ENCODE peak calls at places on chromosomes 3 and 15, in six cellular contexts. Z is WTC11, X is Panc1, W is epithelial cell of esophagus, A is bronchial epithelial cell, D is GM12865. Q is an unnamed sample.

GRCh38 chr3:59167756-59168155 is 117.9 kb upstream of the CFAP20DC start:
- DNase-seq in X (no peak), D (no peak), Z (no peak), A (no peak), W (no peak), Q (no peak)

GRCh38 chr3:59809750-59810444 is 760.1 kb upstream of the CFAP20DC start:
- DNase-seq in A (peak), X (no peak), Z (no peak), D (peak), W (peak), Q (no peak)

GRCh38 chr15:87591042-87591441 is 665.5 kb downstream of the NTRK3 start:
- DNase-seq in Z (no peak), W (no peak), X (no peak), D (no peak), A (no peak), Q (no peak)

GRCh38 chr3:157231071-157231470 is 71.1 kb upstream of the CCNL1 start:
- DNase-seq in A (no peak), D (no peak), Z (no peak), X (no peak), W (no peak), Q (peak)

GRCh38 chr3:145981057-145981456 is 179.9 kb downstream of the PLOD2 start:
- DNase-seq in D (no peak), W (peak), X (no peak), A (no peak), Z (no peak), Q (no peak)

GRCh38 chr3:123034996-123035395 is 7.4 kb upstream of the SEMA5B start:
- DNase-seq in A (no peak), D (no peak), Z (no peak), W (peak), X (no peak), Q (no peak)

GRCh38 chr15:70793694-70794093 is 30.3 kb upstream of the UACA start:
- DNase-seq in D (no peak), Z (no peak), X (no peak), A (no peak), W (no peak), Q (no peak)

GRCh38 chr15:48603123-48603500 is 42.4 kb downstream of the FBN1 start:
- DNase-seq in W (peak), Z (no peak), A (no peak), D (no peak), X (no peak), Q (no peak)

GRCh38 chr3:49611714-49612113 is 57.4 kb downstream of the BSN start:
- DNase-seq in X (no peak), D (no peak), W (no peak), Z (no peak), A (no peak), Q (no peak)

GRCh38 chr3:45915518-45916231 is 27.6 kb upstream of the CXCR6 start:
- DNase-seq in W (peak), X (no peak), Z (no peak), A (peak), D (peak), Q (peak)

GRCh38 chr3:40172560-40172959 is 136.9 kb upstream of the EIF1B start:
- DNase-seq in Z (no peak), X (no peak), D (no peak), W (no peak), A (no peak), Q (no peak)

GRCh38 chr3:63937661-63938651 is 25.8 kb upstream of the SCAANT1 start:
- DNase-seq in A (peak), W (peak), D (peak), Z (no peak), X (no peak), Q (no peak)

GRCh38 chr3:171561601-171562323 is 101.6 kb upstream of the TNIK start:
- DNase-seq in A (no peak), D (peak), W (no peak), X (no peak), Z (no peak), Q (no peak)

GRCh38 chr3:170306015-170306414 is 51.5 kb upstream of the SKIL start:
- DNase-seq in W (no peak), X (no peak), D (no peak), Z (no peak), A (no peak), Q (no peak)

GRCh38 chr3:99859855-99860254 is 42.2 kb downstream of the CMSS1 start:
- DNase-seq in W (peak), X (peak), Z (no peak), A (peak), D (no peak), Q (peak)

GRCh38 chr3:165210132-165210531 is 13.9 kb upstream of the SLITRK3 start:
- DNase-seq in X (no peak), Z (no peak), A (no peak), D (no peak), W (no peak), Q (no peak)

GRCh38 chr15:39426552-39427532 is 154.0 kb upstream of the THBS1 start:
- DNase-seq in X (no peak), Z (no peak), A (no peak), W (peak), D (peak), Q (no peak)

GRCh38 chr15:65558336-65558735 is 28.1 kb downstream of the HACD3 start:
- DNase-seq in A (no peak), X (no peak), W (no peak), Z (no peak), D (no peak), Q (no peak)

GRCh38 chr3:73955671-73956070 is 330.9 kb upstream of the PDZRN3 start:
- DNase-seq in W (no peak), D (no peak), A (no peak), Z (no peak), X (no peak), Q (no peak)

GRCh38 chr15:74872702-74873035 is 496 bp downstream of the SCAMP2 start:
- DNase-seq in D (no peak), A (no peak), Z (no peak), W (no peak), X (no peak), Q (no peak)

DNA sequence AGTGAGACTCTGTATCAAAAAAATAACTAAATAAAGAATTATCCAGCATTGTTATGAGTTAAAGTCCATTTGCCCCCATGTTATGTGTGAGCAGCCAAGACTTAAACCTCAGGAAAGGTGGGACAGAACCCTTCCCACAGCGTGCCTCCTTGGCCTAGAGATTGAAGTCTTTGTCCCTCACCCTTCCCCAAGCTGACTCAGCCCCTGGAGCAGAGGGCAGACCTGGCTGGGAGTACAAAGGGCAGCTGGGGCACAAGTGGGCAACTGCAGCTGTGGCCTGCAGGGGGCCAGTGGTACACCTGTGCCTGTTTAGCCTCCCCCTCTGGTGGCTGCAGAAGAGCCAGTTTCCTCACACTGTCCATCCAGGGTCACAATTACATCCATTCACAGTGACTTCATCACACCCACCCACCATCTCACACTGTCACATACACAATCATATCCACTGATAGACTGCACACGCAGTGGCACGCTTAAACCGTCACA is 940 bp upstream of the ACY1 start:
- DNase-seq in A (no peak), D (peak), W (peak), X (no peak), Z (peak), Q (no peak)
- TF ChIP-seq CTCF in A (peak), D (peak), W (peak), X (no peak), Z (peak), Q (peak)

GRCh38 chr3:139572847-139573672 is 33.5 kb upstream of the RBP1 start:
- DNase-seq in D (no peak), A (peak), X (no peak), Z (no peak), W (peak), Q (no peak)

GRCh38 chr3:139578783-139579182 is 39.2 kb upstream of the RBP1 start:
- DNase-seq in X (no peak), D (no peak), W (no peak), A (no peak), Z (no peak), Q (no peak)

GRCh38 chr3:139577899-139578298 is 38.4 kb upstream of the RBP1 start:
- DNase-seq in W (no peak), A (no peak), Z (no peak), X (no peak), D (no peak), Q (no peak)

GRCh38 chr3:139571744-139572143 is 32.2 kb upstream of the RBP1 start:
- DNase-seq in Z (no peak), W (no peak), D (no peak), A (no peak), X (no peak), Q (no peak)

GRCh38 chr3:139574026-139574947 is 34.7 kb upstream of the RBP1 start:
- DNase-seq in D (no peak), X (no peak), A (no peak), Z (no peak), W (no peak), Q (no peak)
- TF ChIP-seq CTCF in D (no peak), X (peak), A (no peak), Z (no peak), W (no peak), Q (no peak)

GRCh38 chr15:61623746-61624145 is 394.6 kb upstream of the RORA start:
- DNase-seq in A (no peak), X (no peak), Z (no peak), W (no peak), D (no peak), Q (no peak)

GRCh38 chr15:61624950-61625349 is 395.8 kb upstream of the RORA start:
- DNase-seq in A (no peak), W (no peak), D (no peak), X (no peak), Z (no peak), Q (no peak)

GRCh38 chr15:61621865-61622264 is 392.8 kb upstream of the RORA start:
- DNase-seq in D (no peak), A (no peak), X (no peak), Z (no peak), W (no peak), Q (no peak)

DNA sequence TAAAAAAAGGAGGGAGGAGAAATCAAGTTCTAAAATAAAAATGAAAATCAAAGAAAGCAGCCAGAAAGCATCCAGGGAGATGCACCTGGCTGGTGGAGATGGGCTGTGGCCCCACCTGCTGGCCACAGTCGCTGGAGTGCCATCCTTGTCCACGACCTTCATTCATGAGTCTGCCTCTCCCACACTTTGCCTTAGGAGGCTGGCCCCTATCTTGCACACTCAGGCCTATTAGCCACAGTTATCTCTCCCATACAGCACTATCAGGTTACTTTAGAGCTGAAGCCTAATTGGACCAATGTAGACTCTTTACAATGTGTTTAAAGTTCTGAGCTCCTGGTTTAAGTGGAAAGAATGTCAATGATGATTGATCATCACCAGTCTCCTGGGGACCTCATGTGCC is 392.0 kb upstream of the RORA start:
- DNase-seq in A (no peak), W (peak), D (peak), X (no peak), Z (peak), Q (no peak)
- TF ChIP-seq CTCF in A (peak), W (peak), D (peak), X (peak), Z (peak), Q (no peak)

DNA sequence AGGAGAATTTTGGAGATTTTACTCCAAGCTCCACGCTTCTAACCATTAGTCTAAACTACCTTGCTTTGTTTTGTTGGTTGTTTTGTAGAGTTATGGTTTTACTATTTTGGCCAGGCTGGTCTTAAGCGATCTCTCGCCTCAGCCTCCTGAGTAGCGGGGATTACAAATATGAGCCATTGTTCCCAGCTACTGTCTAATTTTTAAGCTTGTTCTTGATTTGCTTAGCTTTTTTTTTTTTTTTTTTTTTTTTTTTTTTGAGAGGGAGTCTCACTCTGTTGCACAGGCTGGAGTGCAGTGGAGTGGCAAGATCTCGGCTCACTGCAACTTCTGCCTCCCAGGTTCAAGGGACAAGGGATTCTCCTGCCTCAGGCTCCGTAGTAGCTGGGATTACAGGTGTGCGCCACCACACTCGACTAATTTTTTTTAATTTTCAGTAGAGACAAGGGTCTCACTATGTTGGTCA is 28.5 kb downstream of the EFCAB12 start:
- DNase-seq in A (peak), X (peak), W (no peak), D (peak), Z (no peak), Q (no peak)
- TF ChIP-seq CTCF in A (no peak), X (no peak), W (no peak), D (no peak), Z (no peak), Q (no peak)

DNA sequence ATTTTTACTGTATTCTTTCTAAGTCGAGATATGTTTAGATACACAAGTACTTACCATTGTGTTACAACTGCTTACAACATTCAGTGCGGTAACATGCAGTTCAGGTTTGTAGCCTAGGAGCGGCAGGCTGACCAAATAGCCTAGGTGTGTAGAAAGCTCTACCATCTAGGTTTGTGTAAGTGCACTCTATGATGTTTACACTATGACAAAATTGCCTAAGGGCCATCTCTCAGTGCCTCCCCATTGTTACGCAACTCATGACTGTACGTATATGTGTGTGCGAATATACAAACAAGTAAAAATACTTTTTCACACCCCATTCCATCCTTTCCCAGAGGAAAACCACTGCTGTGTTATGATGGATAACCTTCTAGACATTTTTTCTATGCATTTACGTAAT is 44.3 kb downstream of the PXYLP1 start:
- DNase-seq in W (peak), A (peak), X (peak), Z (no peak), D (no peak), Q (no peak)
- TF ChIP-seq CTCF in W (peak), A (peak), X (no peak), Z (no peak), D (no peak), Q (no peak)

GRCh38 chr3:85193565-85193964 is 234.8 kb downstream of the CADM2 start:
- DNase-seq in Z (no peak), W (peak), D (no peak), A (peak), X (no peak), Q (no peak)
- TF ChIP-seq CTCF in Z (no peak), W (peak), D (no peak), A (peak), X (peak), Q (no peak)

GRCh38 chr3:140917769-140918168 is 23.9 kb upstream of the SLC25A36 start:
- DNase-seq in X (no peak), Z (no peak), D (no peak), W (no peak), A (no peak), Q (no peak)

GRCh38 chr3:140920029-140920428 is 21.6 kb upstream of the SLC25A36 start:
- DNase-seq in W (peak), A (peak), D (no peak), X (no peak), Z (no peak), Q (no peak)

GRCh38 chr3:140927279-140927678 is 14.4 kb upstream of the SLC25A36 start:
- DNase-seq in A (no peak), Z (no peak), D (no peak), X (no peak), W (no peak), Q (no peak)

GRCh38 chr3:140924097-140924873 is 17.4 kb upstream of the SLC25A36 start:
- DNase-seq in D (no peak), W (no peak), Z (no peak), A (no peak), X (no peak), Q (no peak)

DNA sequence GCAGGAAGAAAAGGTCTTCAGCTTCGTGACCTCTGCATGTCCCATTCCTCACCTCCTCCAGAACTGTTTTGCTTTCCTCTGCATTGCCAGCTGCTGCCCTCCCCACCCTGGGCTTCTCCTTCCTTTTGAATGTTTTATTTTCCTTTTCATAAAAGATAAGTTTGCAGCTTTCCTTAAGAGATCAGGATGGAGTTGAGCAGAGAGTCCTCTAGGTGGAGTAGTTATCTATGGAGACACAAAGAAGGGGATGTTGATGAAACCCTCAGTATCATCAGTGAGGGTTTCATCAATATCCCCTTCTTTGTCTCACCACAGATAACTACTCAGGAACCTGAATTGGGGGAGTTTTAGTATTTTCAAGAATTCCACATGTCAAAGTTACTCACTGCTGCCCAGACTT is 19.0 kb upstream of the SLC25A36 start:
- DNase-seq in Z (no peak), D (peak), A (peak), X (no peak), W (peak), Q (no peak)
- TF ChIP-seq CTCF in Z (no peak), D (peak), A (peak), X (peak), W (peak), Q (peak)